ENCODE peak calls at places on chromosomes 4 and X, in four cellular contexts. Z is posterior cingulate gyrus, K is H54, E is fibroblast of pulmonary artery. R is an unnamed sample.

GRCh38 chr4:113256946-113257345 is 207.5 kb downstream of the ANK2 start:
- DNase-seq in Z (no peak), K (no peak), E (peak), R (no peak)

GRCh38 chr4:128424524-128425195 is 137.0 kb upstream of the PGRMC2 start:
- DNase-seq in Z (no peak), K (no peak), E (peak), R (no peak)

GRCh38 chrX:75038925-75039324 is 113.7 kb upstream of the NEXMIF start:
- DNase-seq in Z (no peak), K (no peak), E (peak), R (no peak)

GRCh38 chr4:153252122-153252521 is 47.9 kb downstream of the TRIM2 start:
- DNase-seq in Z (no peak), K (no peak), E (no peak), R (no peak)

GRCh38 chr4:173257732-173258717 is 76.1 kb downstream of the HMGB2 start:
- DNase-seq in Z (peak), K (no peak), E (peak), R (peak)

GRCh38 chr4:54433686-54434085 is 204.6 kb downstream of the PDGFRA start:
- DNase-seq in Z (no peak), K (no peak), E (peak), R (peak)

GRCh38 chr4:80475236-80475635 is 139.7 kb downstream of the CFAP299 start:
- DNase-seq in Z (no peak), K (no peak), E (no peak), R (no peak)

GRCh38 chr4:173334891-173335754 is 965 bp upstream of the HMGB2 start:
- DNase-seq in Z (peak), K (peak), E (peak), R (peak)

GRCh38 chrX:71953946-71954345 is 43.3 kb downstream of the NHSL2 start:
- DNase-seq in Z (no peak), K (no peak), E (no peak), R (no peak)

GRCh38 chr4:153997506-153997905 is 208.6 kb upstream of the SFRP2 start:
- DNase-seq in Z (no peak), K (no peak), E (no peak), R (no peak)

GRCh38 chrX:134512566-134512965 is 52.6 kb downstream of the HPRT1 start:
- DNase-seq in Z (no peak), K (peak), E (peak), R (peak)

GRCh38 chrX:104750146-104750699 is 184.2 kb downstream of the IL1RAPL2 start:
- DNase-seq in Z (no peak), K (no peak), E (no peak), R (peak)

GRCh38 chr4:81457921-81458520 is 13.7 kb downstream of the RASGEF1B start:
- DNase-seq in Z (no peak), K (no peak), E (no peak), R (no peak)

GRCh38 chrX:45849261-45849660 is 648.6 kb upstream of the DIPK2B start:
- DNase-seq in Z (no peak), K (no peak), E (peak), R (peak)

GRCh38 chr4:25523405-25523804 is 132.2 kb upstream of the SLC34A2 start:
- DNase-seq in Z (no peak), K (no peak), E (peak), R (no peak)

GRCh38 chr4:54102747-54103146 is 2.8 kb downstream of the GSX2 start:
- DNase-seq in Z (no peak), K (no peak), E (no peak), R (no peak)

GRCh38 chr4:109494538-109494937 is 60.9 kb downstream of the SEC24B start:
- DNase-seq in Z (no peak), K (no peak), E (no peak), R (no peak)

GRCh38 chrX:30979271-30979670 is 90.2 kb upstream of the TAB3 start:
- DNase-seq in Z (no peak), K (no peak), E (no peak), R (no peak)

GRCh38 chrX:497201-497710 is 110.5 kb upstream of the PPP2R3B start:
- DNase-seq in Z (no peak), K (no peak), E (no peak), R (no peak)

GRCh38 chr4:37976991-37977470 is 16.8 kb downstream of the PTTG2 start:
- DNase-seq in Z (peak), K (peak), E (peak), R (peak)

GRCh38 chr4:10006236-10006603 is 15.1 kb downstream of the SLC2A9 start:
- DNase-seq in Z (no peak), K (no peak), E (peak), R (peak)

GRCh38 chr4:16583764-16584163 is 314.7 kb downstream of the LDB2 start:
- DNase-seq in Z (no peak), K (no peak), E (peak), R (peak)

GRCh38 chrX:1485033-1485432 is 32.3 kb upstream of the ASMTL start:
- DNase-seq in Z (no peak), K (no peak), E (no peak), R (no peak)

GRCh38 chr4:21469438-21470032 is 479.0 kb downstream of the KCNIP4 start:
- DNase-seq in Z (no peak), K (no peak), E (peak), R (peak)

R was measured in astrocyte of the spinal cord.